ENCODE peak calls at places on chromosomes 11 and 22, in seven cellular contexts. One of them, this sample, is unnamed.

GRCh38 chr11:45859661-45860140 is 12.4 kb downstream of the CRY2 start:
- DNase-seq in IMR-90: peak; percentile 99
- DNase-seq in central memory CD4-positive, alpha-beta T cell: no peak
- DNase-seq in H9: peak; percentile 68
- DNase-seq in iris pigment epithelial cell: peak; percentile 96
- DNase-seq in stimulated activated CD8-positive, alpha-beta memory T cell treated with anti-CD3 and anti-CD28 coated beads, Interleukin-15, amount 100 ng/mL, for 4 hours: no peak
- DNase-seq in sciatic nerve: peak; percentile 94
- DNase-seq in this sample: peak; percentile 45

GRCh38 chr11:87597696-87598095 is 560.0 kb downstream of the TMEM135 start:
- DNase-seq in iris pigment epithelial cell: no peak
- DNase-seq in central memory CD4-positive, alpha-beta T cell: no peak
- DNase-seq in stimulated activated CD8-positive, alpha-beta memory T cell treated with anti-CD3 and anti-CD28 coated beads, Interleukin-15, amount 100 ng/mL, for 4 hours: no peak
- DNase-seq in H9: no peak
- DNase-seq in sciatic nerve: no peak
- DNase-seq in IMR-90: no peak
- DNase-seq in this sample: no peak

GRCh38 chr22:42022162-42022847 is 23.7 kb downstream of the WBP2NL start:
- DNase-seq in central memory CD4-positive, alpha-beta T cell: no peak
- DNase-seq in iris pigment epithelial cell: no peak
- DNase-seq in IMR-90: no peak
- DNase-seq in sciatic nerve: no peak
- DNase-seq in H9: no peak
- DNase-seq in stimulated activated CD8-positive, alpha-beta memory T cell treated with anti-CD3 and anti-CD28 coated beads, Interleukin-15, amount 100 ng/mL, for 4 hours: no peak
- DNase-seq in this sample: no peak

GRCh38 chr11:114925591-114925990 is 247.3 kb downstream of the NXPE2 start:
- DNase-seq in H9: no peak
- DNase-seq in IMR-90: no peak
- DNase-seq in sciatic nerve: no peak
- DNase-seq in central memory CD4-positive, alpha-beta T cell: no peak
- DNase-seq in iris pigment epithelial cell: no peak
- DNase-seq in stimulated activated CD8-positive, alpha-beta memory T cell treated with anti-CD3 and anti-CD28 coated beads, Interleukin-15, amount 100 ng/mL, for 4 hours: no peak
- DNase-seq in this sample: no peak

GRCh38 chr11:110525883-110526282 is 96.1 kb downstream of the FDX1 start:
- DNase-seq in sciatic nerve: peak; percentile 86
- DNase-seq in iris pigment epithelial cell: peak; percentile 92
- DNase-seq in IMR-90: peak; percentile 92
- DNase-seq in stimulated activated CD8-positive, alpha-beta memory T cell treated with anti-CD3 and anti-CD28 coated beads, Interleukin-15, amount 100 ng/mL, for 4 hours: no peak
- DNase-seq in H9: no peak
- DNase-seq in central memory CD4-positive, alpha-beta T cell: no peak
- DNase-seq in this sample: no peak

GRCh38 chr11:5107285-5107684 is 30.9 kb downstream of the OR52A5 start:
- DNase-seq in stimulated activated CD8-positive, alpha-beta memory T cell treated with anti-CD3 and anti-CD28 coated beads, Interleukin-15, amount 100 ng/mL, for 4 hours: no peak
- DNase-seq in H9: no peak
- DNase-seq in central memory CD4-positive, alpha-beta T cell: no peak
- DNase-seq in iris pigment epithelial cell: no peak
- DNase-seq in IMR-90: no peak
- DNase-seq in sciatic nerve: no peak
- DNase-seq in this sample: no peak

GRCh38 chr11:35372565-35373283 is 46.6 kb downstream of the SLC1A2 start:
- DNase-seq in IMR-90: no peak
- DNase-seq in central memory CD4-positive, alpha-beta T cell: no peak
- DNase-seq in sciatic nerve: no peak
- DNase-seq in H9: no peak
- DNase-seq in stimulated activated CD8-positive, alpha-beta memory T cell treated with anti-CD3 and anti-CD28 coated beads, Interleukin-15, amount 100 ng/mL, for 4 hours: no peak
- DNase-seq in iris pigment epithelial cell: no peak
- DNase-seq in this sample: no peak

GRCh38 chr11:94183886-94184264 is 55.2 kb downstream of the PANX1 start:
- DNase-seq in stimulated activated CD8-positive, alpha-beta memory T cell treated with anti-CD3 and anti-CD28 coated beads, Interleukin-15, amount 100 ng/mL, for 4 hours: no peak
- DNase-seq in iris pigment epithelial cell: peak; percentile 65
- DNase-seq in sciatic nerve: peak; percentile 82
- DNase-seq in IMR-90: peak; percentile 67
- DNase-seq in H9: peak; percentile 87
- DNase-seq in central memory CD4-positive, alpha-beta T cell: no peak
- DNase-seq in this sample: peak; percentile 30

GRCh38 chr22:37491106-37491505 is 4.9 kb upstream of the MFNG start:
- DNase-seq in IMR-90: no peak
- DNase-seq in H9: no peak
- DNase-seq in sciatic nerve: no peak
- DNase-seq in central memory CD4-positive, alpha-beta T cell: no peak
- DNase-seq in iris pigment epithelial cell: no peak
- DNase-seq in stimulated activated CD8-positive, alpha-beta memory T cell treated with anti-CD3 and anti-CD28 coated beads, Interleukin-15, amount 100 ng/mL, for 4 hours: no peak
- DNase-seq in this sample: no peak

GRCh38 chr22:41555325-41555724 is 5.5 kb upstream of the CSDC2 start:
- DNase-seq in stimulated activated CD8-positive, alpha-beta memory T cell treated with anti-CD3 and anti-CD28 coated beads, Interleukin-15, amount 100 ng/mL, for 4 hours: no peak
- DNase-seq in IMR-90: no peak
- DNase-seq in H9: no peak
- DNase-seq in sciatic nerve: no peak
- DNase-seq in iris pigment epithelial cell: no peak
- DNase-seq in central memory CD4-positive, alpha-beta T cell: no peak
- DNase-seq in this sample: no peak

GRCh38 chr11:13984616-13985474 is 22.3 kb downstream of the SPON1 start:
- DNase-seq in iris pigment epithelial cell: peak; percentile 56
- DNase-seq in H9: no peak
- DNase-seq in sciatic nerve: no peak
- DNase-seq in IMR-90: peak; percentile 95
- DNase-seq in stimulated activated CD8-positive, alpha-beta memory T cell treated with anti-CD3 and anti-CD28 coated beads, Interleukin-15, amount 100 ng/mL, for 4 hours: no peak
- DNase-seq in central memory CD4-positive, alpha-beta T cell: no peak
- DNase-seq in this sample: peak; percentile 76

GRCh38 chr22:25729016-25729415 is 13.0 kb upstream of the MYO18B start:
- DNase-seq in iris pigment epithelial cell: no peak
- DNase-seq in sciatic nerve: no peak
- DNase-seq in stimulated activated CD8-positive, alpha-beta memory T cell treated with anti-CD3 and anti-CD28 coated beads, Interleukin-15, amount 100 ng/mL, for 4 hours: no peak
- DNase-seq in IMR-90: no peak
- DNase-seq in H9: no peak
- DNase-seq in central memory CD4-positive, alpha-beta T cell: no peak
- DNase-seq in this sample: no peak

GRCh38 chr11:46553746-46554204 is 40.0 kb downstream of the AMBRA1 start:
- DNase-seq in H9: no peak
- DNase-seq in stimulated activated CD8-positive, alpha-beta memory T cell treated with anti-CD3 and anti-CD28 coated beads, Interleukin-15, amount 100 ng/mL, for 4 hours: no peak
- DNase-seq in IMR-90: no peak
- DNase-seq in sciatic nerve: no peak
- DNase-seq in central memory CD4-positive, alpha-beta T cell: no peak
- DNase-seq in iris pigment epithelial cell: peak; percentile 29
- DNase-seq in this sample: no peak

GRCh38 chr11:132770802-132771545 is 761.3 kb downstream of the OPCML start:
- DNase-seq in stimulated activated CD8-positive, alpha-beta memory T cell treated with anti-CD3 and anti-CD28 coated beads, Interleukin-15, amount 100 ng/mL, for 4 hours: no peak
- DNase-seq in sciatic nerve: no peak
- DNase-seq in H9: no peak
- DNase-seq in IMR-90: no peak
- DNase-seq in central memory CD4-positive, alpha-beta T cell: no peak
- DNase-seq in iris pigment epithelial cell: no peak
- DNase-seq in this sample: no peak

GRCh38 chr22:38317237-38317994 is at the start of gene CSNK1E:
- DNase-seq in IMR-90: peak; percentile 33
- DNase-seq in central memory CD4-positive, alpha-beta T cell: peak; percentile 71
- DNase-seq in sciatic nerve: peak; percentile 91
- DNase-seq in iris pigment epithelial cell: peak; percentile 63
- DNase-seq in stimulated activated CD8-positive, alpha-beta memory T cell treated with anti-CD3 and anti-CD28 coated beads, Interleukin-15, amount 100 ng/mL, for 4 hours: peak; percentile 34
- DNase-seq in H9: peak; percentile 79
- DNase-seq in this sample: no peak

GRCh38 chr22:32880061-32880460 is 78.6 kb downstream of the TIMP3 start:
- DNase-seq in H9: no peak
- DNase-seq in stimulated activated CD8-positive, alpha-beta memory T cell treated with anti-CD3 and anti-CD28 coated beads, Interleukin-15, amount 100 ng/mL, for 4 hours: no peak
- DNase-seq in iris pigment epithelial cell: peak; percentile 13
- DNase-seq in central memory CD4-positive, alpha-beta T cell: no peak
- DNase-seq in sciatic nerve: no peak
- DNase-seq in IMR-90: peak; percentile 63
- DNase-seq in this sample: no peak

GRCh38 chr11:97764605-97765004 is 1256.1 kb upstream of the CNTN5 start:
- DNase-seq in sciatic nerve: no peak
- DNase-seq in H9: no peak
- DNase-seq in IMR-90: no peak
- DNase-seq in iris pigment epithelial cell: no peak
- DNase-seq in central memory CD4-positive, alpha-beta T cell: no peak
- DNase-seq in stimulated activated CD8-positive, alpha-beta memory T cell treated with anti-CD3 and anti-CD28 coated beads, Interleukin-15, amount 100 ng/mL, for 4 hours: no peak
- DNase-seq in this sample: no peak

GRCh38 chr22:17717708-17718107 is 56.6 kb downstream of the BID start:
- DNase-seq in sciatic nerve: no peak
- DNase-seq in IMR-90: peak; percentile 40
- DNase-seq in H9: no peak
- DNase-seq in iris pigment epithelial cell: peak; percentile 79
- DNase-seq in central memory CD4-positive, alpha-beta T cell: no peak
- DNase-seq in stimulated activated CD8-positive, alpha-beta memory T cell treated with anti-CD3 and anti-CD28 coated beads, Interleukin-15, amount 100 ng/mL, for 4 hours: no peak
- DNase-seq in this sample: no peak

GRCh38 chr11:18064450-18065048 is 18.5 kb upstream of the TPH1 start:
- DNase-seq in IMR-90: no peak
- DNase-seq in H9: no peak
- DNase-seq in central memory CD4-positive, alpha-beta T cell: no peak
- DNase-seq in stimulated activated CD8-positive, alpha-beta memory T cell treated with anti-CD3 and anti-CD28 coated beads, Interleukin-15, amount 100 ng/mL, for 4 hours: no peak
- DNase-seq in iris pigment epithelial cell: no peak
- DNase-seq in sciatic nerve: no peak
- DNase-seq in this sample: no peak

GRCh38 chr11:19419813-19420212 is 179.1 kb upstream of the E2F8 start:
- DNase-seq in sciatic nerve: no peak
- DNase-seq in central memory CD4-positive, alpha-beta T cell: no peak
- DNase-seq in iris pigment epithelial cell: peak; percentile 88
- DNase-seq in stimulated activated CD8-positive, alpha-beta memory T cell treated with anti-CD3 and anti-CD28 coated beads, Interleukin-15, amount 100 ng/mL, for 4 hours: no peak
- DNase-seq in IMR-90: peak; percentile 83
- DNase-seq in H9: no peak
- DNase-seq in this sample: no peak

GRCh38 chr11:125286486-125286885 is 121.9 kb downstream of the PKNOX2 start:
- DNase-seq in H9: no peak
- DNase-seq in central memory CD4-positive, alpha-beta T cell: no peak
- DNase-seq in sciatic nerve: no peak
- DNase-seq in stimulated activated CD8-positive, alpha-beta memory T cell treated with anti-CD3 and anti-CD28 coated beads, Interleukin-15, amount 100 ng/mL, for 4 hours: no peak
- DNase-seq in iris pigment epithelial cell: no peak
- DNase-seq in IMR-90: no peak
- DNase-seq in this sample: no peak

GRCh38 chr11:11243790-11244469 is 109.1 kb downstream of the CSNK2A3 start:
- DNase-seq in iris pigment epithelial cell: no peak
- DNase-seq in H9: peak; percentile 72
- DNase-seq in central memory CD4-positive, alpha-beta T cell: peak; percentile 70
- DNase-seq in stimulated activated CD8-positive, alpha-beta memory T cell treated with anti-CD3 and anti-CD28 coated beads, Interleukin-15, amount 100 ng/mL, for 4 hours: no peak
- DNase-seq in IMR-90: no peak
- DNase-seq in sciatic nerve: no peak
- DNase-seq in this sample: no peak

GRCh38 chr11:10350341-10350740 is 45.5 kb downstream of the ADM start:
- DNase-seq in iris pigment epithelial cell: peak; percentile 96
- DNase-seq in stimulated activated CD8-positive, alpha-beta memory T cell treated with anti-CD3 and anti-CD28 coated beads, Interleukin-15, amount 100 ng/mL, for 4 hours: no peak
- DNase-seq in sciatic nerve: no peak
- DNase-seq in central memory CD4-positive, alpha-beta T cell: no peak
- DNase-seq in H9: peak; percentile 91
- DNase-seq in IMR-90: peak; percentile 86
- DNase-seq in this sample: peak; percentile 84

GRCh38 chr11:132895340-132895739 is 637.0 kb downstream of the OPCML start:
- DNase-seq in iris pigment epithelial cell: peak; percentile 61
- DNase-seq in H9: no peak
- DNase-seq in central memory CD4-positive, alpha-beta T cell: no peak
- DNase-seq in IMR-90: peak; percentile 96
- DNase-seq in sciatic nerve: no peak
- DNase-seq in stimulated activated CD8-positive, alpha-beta memory T cell treated with anti-CD3 and anti-CD28 coated beads, Interleukin-15, amount 100 ng/mL, for 4 hours: no peak
- DNase-seq in this sample: no peak

GRCh38 chr11:57294225-57295131 is 30.3 kb downstream of the TNKS1BP1 start:
- DNase-seq in IMR-90: peak; percentile 52
- DNase-seq in central memory CD4-positive, alpha-beta T cell: no peak
- DNase-seq in sciatic nerve: no peak
- DNase-seq in H9: no peak
- DNase-seq in iris pigment epithelial cell: no peak
- DNase-seq in stimulated activated CD8-positive, alpha-beta memory T cell treated with anti-CD3 and anti-CD28 coated beads, Interleukin-15, amount 100 ng/mL, for 4 hours: no peak
- DNase-seq in this sample: no peak

GRCh38 chr11:15967966-15968365 is 388.4 kb downstream of the SOX6 start:
- DNase-seq in central memory CD4-positive, alpha-beta T cell: no peak
- DNase-seq in stimulated activated CD8-positive, alpha-beta memory T cell treated with anti-CD3 and anti-CD28 coated beads, Interleukin-15, amount 100 ng/mL, for 4 hours: no peak
- DNase-seq in sciatic nerve: no peak
- DNase-seq in H9: no peak
- DNase-seq in IMR-90: peak; percentile 76
- DNase-seq in iris pigment epithelial cell: peak; percentile 83
- DNase-seq in this sample: no peak

GRCh38 chr11:122421684-122422083 is 233.8 kb upstream of the UBASH3B start:
- DNase-seq in H9: no peak
- DNase-seq in IMR-90: no peak
- DNase-seq in iris pigment epithelial cell: no peak
- DNase-seq in sciatic nerve: no peak
- DNase-seq in central memory CD4-positive, alpha-beta T cell: no peak
- DNase-seq in stimulated activated CD8-positive, alpha-beta memory T cell treated with anti-CD3 and anti-CD28 coated beads, Interleukin-15, amount 100 ng/mL, for 4 hours: no peak
- DNase-seq in this sample: no peak

GRCh38 chr11:131612576-131612975 is 242.2 kb downstream of the NTM start:
- DNase-seq in stimulated activated CD8-positive, alpha-beta memory T cell treated with anti-CD3 and anti-CD28 coated beads, Interleukin-15, amount 100 ng/mL, for 4 hours: no peak
- DNase-seq in H9: no peak
- DNase-seq in central memory CD4-positive, alpha-beta T cell: no peak
- DNase-seq in iris pigment epithelial cell: no peak
- DNase-seq in IMR-90: no peak
- DNase-seq in sciatic nerve: no peak
- DNase-seq in this sample: no peak

GRCh38 chr11:73189723-73190556 is 28.1 kb upstream of the P2RY2 start:
- DNase-seq in central memory CD4-positive, alpha-beta T cell: no peak
- DNase-seq in IMR-90: no peak
- DNase-seq in stimulated activated CD8-positive, alpha-beta memory T cell treated with anti-CD3 and anti-CD28 coated beads, Interleukin-15, amount 100 ng/mL, for 4 hours: no peak
- DNase-seq in H9: no peak
- DNase-seq in iris pigment epithelial cell: no peak
- DNase-seq in sciatic nerve: no peak
- DNase-seq in this sample: no peak

GRCh38 chr22:39318507-39319283 is 728 bp downstream of the RPL3 start:
- DNase-seq in H9: no peak
- DNase-seq in stimulated activated CD8-positive, alpha-beta memory T cell treated with anti-CD3 and anti-CD28 coated beads, Interleukin-15, amount 100 ng/mL, for 4 hours: peak; percentile 16
- DNase-seq in iris pigment epithelial cell: peak; percentile 56
- DNase-seq in sciatic nerve: no peak
- DNase-seq in IMR-90: no peak
- DNase-seq in central memory CD4-positive, alpha-beta T cell: no peak
- DNase-seq in this sample: no peak

GRCh38 chr11:103529217-103529684 is 420.0 kb downstream of the DYNC2H1 start:
- DNase-seq in central memory CD4-positive, alpha-beta T cell: no peak
- DNase-seq in stimulated activated CD8-positive, alpha-beta memory T cell treated with anti-CD3 and anti-CD28 coated beads, Interleukin-15, amount 100 ng/mL, for 4 hours: no peak
- DNase-seq in sciatic nerve: no peak
- DNase-seq in H9: no peak
- DNase-seq in IMR-90: peak; percentile 78
- DNase-seq in iris pigment epithelial cell: peak; percentile 79
- DNase-seq in this sample: peak; percentile 84

GRCh38 chr11:37171451-37171850 is 573.4 kb upstream of the RAG2 start:
- DNase-seq in central memory CD4-positive, alpha-beta T cell: no peak
- DNase-seq in H9: no peak
- DNase-seq in iris pigment epithelial cell: no peak
- DNase-seq in sciatic nerve: no peak
- DNase-seq in IMR-90: no peak
- DNase-seq in stimulated activated CD8-positive, alpha-beta memory T cell treated with anti-CD3 and anti-CD28 coated beads, Interleukin-15, amount 100 ng/mL, for 4 hours: no peak
- DNase-seq in this sample: no peak

This sample was measured in HS-27A.